ENCODE peak calls at places on chromosomes 1 and 21, in eight cellular contexts. One of them, this sample, is unnamed.

GRCh38 chr21:43270800-43271261 is 102.0 kb downstream of the CRYAA start:
- DNase-seq in GM23338: no peak
- DNase-seq in GM23248: peak
- DNase-seq in A549: no peak
- DNase-seq in AG04450: no peak
- DNase-seq in dorsolateral prefrontal cortex: peak
- DNase-seq in breast epithelium: peak
- DNase-seq in upper lobe of right lung: peak
- DNase-seq in this sample: no peak

GRCh38 chr1:61050541-61051454 is 31.6 kb upstream of the NFIA start:
- DNase-seq in AG04450: no peak
- DNase-seq in A549: no peak
- DNase-seq in GM23248: peak
- DNase-seq in GM23338: peak
- DNase-seq in dorsolateral prefrontal cortex: no peak
- DNase-seq in breast epithelium: no peak
- DNase-seq in upper lobe of right lung: peak
- DNase-seq in this sample: peak

GRCh38 chr1:219292341-219292740 is 118.7 kb downstream of the LYPLAL1 start:
- DNase-seq in AG04450: no peak
- DNase-seq in dorsolateral prefrontal cortex: no peak
- DNase-seq in GM23338: no peak
- DNase-seq in upper lobe of right lung: no peak
- DNase-seq in breast epithelium: no peak
- DNase-seq in A549: no peak
- DNase-seq in GM23248: no peak
- DNase-seq in this sample: no peak

GRCh38 chr1:97489834-97490233 is 431.0 kb downstream of the DPYD start:
- DNase-seq in AG04450: no peak
- DNase-seq in A549: peak
- DNase-seq in GM23338: no peak
- DNase-seq in upper lobe of right lung: no peak
- DNase-seq in dorsolateral prefrontal cortex: no peak
- DNase-seq in GM23248: peak
- DNase-seq in breast epithelium: no peak
- DNase-seq in this sample: no peak

GRCh38 chr1:29698033-29698432 is 461.7 kb downstream of the PTPRU start:
- DNase-seq in dorsolateral prefrontal cortex: no peak
- DNase-seq in AG04450: no peak
- DNase-seq in upper lobe of right lung: peak
- DNase-seq in A549: peak
- DNase-seq in GM23248: peak
- DNase-seq in breast epithelium: no peak
- DNase-seq in GM23338: peak
- DNase-seq in this sample: peak

GRCh38 chr1:42358791-42359190 is 21.8 kb upstream of the RIMKLA start:
- DNase-seq in A549: no peak
- DNase-seq in GM23338: no peak
- DNase-seq in upper lobe of right lung: no peak
- DNase-seq in breast epithelium: no peak
- DNase-seq in GM23248: no peak
- DNase-seq in dorsolateral prefrontal cortex: no peak
- DNase-seq in AG04450: no peak
- DNase-seq in this sample: no peak

GRCh38 chr1:9314101-9314500 is 21.4 kb downstream of the SPSB1 start:
- DNase-seq in GM23248: no peak
- DNase-seq in dorsolateral prefrontal cortex: no peak
- DNase-seq in upper lobe of right lung: no peak
- DNase-seq in GM23338: no peak
- DNase-seq in breast epithelium: no peak
- DNase-seq in AG04450: no peak
- DNase-seq in A549: no peak
- DNase-seq in this sample: no peak

GRCh38 chr1:38047603-38048146 is 1.1 kb upstream of the POU3F1 start:
- DNase-seq in GM23248: peak
- DNase-seq in upper lobe of right lung: no peak
- DNase-seq in dorsolateral prefrontal cortex: no peak
- DNase-seq in A549: no peak
- DNase-seq in breast epithelium: no peak
- DNase-seq in AG04450: no peak
- DNase-seq in GM23338: peak
- DNase-seq in this sample: peak

GRCh38 chr1:95233321-95233736 is 681 bp upstream of the RWDD3 start:
- DNase-seq in AG04450: no peak
- DNase-seq in upper lobe of right lung: no peak
- DNase-seq in dorsolateral prefrontal cortex: no peak
- DNase-seq in breast epithelium: peak
- DNase-seq in GM23338: peak
- DNase-seq in GM23248: peak
- DNase-seq in A549: peak
- DNase-seq in this sample: peak

GRCh38 chr1:2595261-2595811 is 8.8 kb downstream of the PRXL2B start:
- DNase-seq in dorsolateral prefrontal cortex: no peak
- DNase-seq in AG04450: no peak
- DNase-seq in A549: no peak
- DNase-seq in upper lobe of right lung: no peak
- DNase-seq in breast epithelium: no peak
- DNase-seq in GM23338: no peak
- DNase-seq in GM23248: no peak
- DNase-seq in this sample: no peak

GRCh38 chr1:12140676-12141532 is 25.9 kb upstream of the TNFRSF1B start:
- DNase-seq in dorsolateral prefrontal cortex: no peak
- DNase-seq in upper lobe of right lung: no peak
- DNase-seq in A549: no peak
- DNase-seq in GM23338: no peak
- DNase-seq in AG04450: no peak
- DNase-seq in GM23248: no peak
- DNase-seq in breast epithelium: no peak
- DNase-seq in this sample: no peak

GRCh38 chr21:41246808-41247207 is 69.8 kb upstream of the FAM3B start:
- DNase-seq in GM23338: no peak
- DNase-seq in dorsolateral prefrontal cortex: no peak
- DNase-seq in breast epithelium: no peak
- DNase-seq in upper lobe of right lung: no peak
- DNase-seq in AG04450: no peak
- DNase-seq in A549: no peak
- DNase-seq in GM23248: no peak
- DNase-seq in this sample: no peak

GRCh38 chr21:45902292-45902995 is 79.1 kb upstream of the COL6A1 start:
- DNase-seq in upper lobe of right lung: no peak
- DNase-seq in AG04450: no peak
- DNase-seq in breast epithelium: no peak
- DNase-seq in A549: no peak
- DNase-seq in GM23338: no peak
- DNase-seq in GM23248: no peak
- DNase-seq in dorsolateral prefrontal cortex: no peak
- DNase-seq in this sample: no peak

GRCh38 chr1:59926381-59927243 is at the start of gene CYP2J2:
- DNase-seq in breast epithelium: peak
- DNase-seq in AG04450: no peak
- DNase-seq in upper lobe of right lung: peak
- DNase-seq in GM23338: peak
- DNase-seq in GM23248: peak
- DNase-seq in dorsolateral prefrontal cortex: peak
- DNase-seq in A549: peak
- DNase-seq in this sample: peak

GRCh38 chr1:45643341-45643740 is 19.5 kb upstream of the CCDC17 start:
- DNase-seq in AG04450: no peak
- DNase-seq in GM23248: no peak
- DNase-seq in dorsolateral prefrontal cortex: no peak
- DNase-seq in breast epithelium: no peak
- DNase-seq in A549: no peak
- DNase-seq in GM23338: no peak
- DNase-seq in upper lobe of right lung: no peak
- DNase-seq in this sample: no peak

GRCh38 chr1:32763221-32763620 is 53.9 kb downstream of the YARS1 start:
- DNase-seq in A549: no peak
- DNase-seq in breast epithelium: no peak
- DNase-seq in GM23338: no peak
- DNase-seq in GM23248: no peak
- DNase-seq in AG04450: no peak
- DNase-seq in dorsolateral prefrontal cortex: no peak
- DNase-seq in upper lobe of right lung: no peak
- DNase-seq in this sample: no peak

GRCh38 chr1:111535256-111536191 is 32.1 kb upstream of the ADORA3 start:
- DNase-seq in A549: no peak
- DNase-seq in AG04450: no peak
- DNase-seq in GM23248: peak
- DNase-seq in upper lobe of right lung: no peak
- DNase-seq in dorsolateral prefrontal cortex: peak
- DNase-seq in breast epithelium: no peak
- DNase-seq in GM23338: no peak
- DNase-seq in this sample: no peak
- H3K27ac ChIP-seq in A549: no peak
- H3K27ac ChIP-seq in AG04450: no peak
- H3K27ac ChIP-seq in GM23248: no peak
- H3K27ac ChIP-seq in upper lobe of right lung: no peak
- H3K27ac ChIP-seq in dorsolateral prefrontal cortex: peak
- H3K27ac ChIP-seq in breast epithelium: no peak
- H3K27ac ChIP-seq in GM23338: no peak
- H3K27ac ChIP-seq in this sample: no peak

GRCh38 chr1:15028117-15028516 is 125.4 kb upstream of the TMEM51 start:
- DNase-seq in AG04450: peak
- DNase-seq in dorsolateral prefrontal cortex: peak
- DNase-seq in GM23248: peak
- DNase-seq in GM23338: no peak
- DNase-seq in breast epithelium: peak
- DNase-seq in A549: peak
- DNase-seq in upper lobe of right lung: no peak
- DNase-seq in this sample: peak

GRCh38 chr1:15029786-15030185 is 123.8 kb upstream of the TMEM51 start:
- DNase-seq in GM23338: peak
- DNase-seq in dorsolateral prefrontal cortex: no peak
- DNase-seq in GM23248: no peak
- DNase-seq in AG04450: no peak
- DNase-seq in upper lobe of right lung: no peak
- DNase-seq in breast epithelium: no peak
- DNase-seq in A549: no peak
- DNase-seq in this sample: no peak

GRCh38 chr1:15029036-15029435 is 124.5 kb upstream of the TMEM51 start:
- DNase-seq in breast epithelium: no peak
- DNase-seq in GM23248: no peak
- DNase-seq in A549: no peak
- DNase-seq in dorsolateral prefrontal cortex: peak
- DNase-seq in AG04450: no peak
- DNase-seq in upper lobe of right lung: no peak
- DNase-seq in GM23338: no peak
- DNase-seq in this sample: no peak

GRCh38 chr1:15026114-15026483 is 127.4 kb upstream of the TMEM51 start:
- DNase-seq in breast epithelium: no peak
- DNase-seq in A549: no peak
- DNase-seq in GM23248: no peak
- DNase-seq in upper lobe of right lung: no peak
- DNase-seq in GM23338: no peak
- DNase-seq in AG04450: no peak
- DNase-seq in dorsolateral prefrontal cortex: no peak
- DNase-seq in this sample: no peak

DNA sequence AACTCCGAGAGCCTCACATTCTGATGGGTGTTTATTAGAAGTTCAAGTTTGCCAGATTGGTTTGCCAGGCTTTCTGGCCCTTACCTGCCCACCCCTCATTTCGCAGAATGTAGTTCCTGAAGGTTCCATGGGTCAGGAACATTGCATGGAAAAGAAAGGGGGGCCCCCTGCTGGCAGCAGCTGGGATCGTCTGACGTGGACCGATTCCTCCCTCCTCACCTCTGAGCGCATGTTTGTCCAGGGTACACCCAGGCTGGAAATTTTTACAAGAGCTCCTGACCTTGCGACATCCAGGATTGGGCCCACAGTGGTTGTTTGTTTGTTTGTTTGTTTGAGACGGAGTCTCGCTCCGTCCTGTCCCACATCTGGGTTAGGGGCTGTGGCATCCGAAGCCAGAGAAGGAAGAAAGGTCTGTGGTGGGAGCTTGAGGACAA is 126.0 kb upstream of the TMEM51 start:
- DNase-seq in GM23248: peak
- DNase-seq in upper lobe of right lung: peak
- DNase-seq in breast epithelium: peak
- DNase-seq in dorsolateral prefrontal cortex: peak
- DNase-seq in GM23338: peak
- DNase-seq in AG04450: no peak
- DNase-seq in A549: peak
- DNase-seq in this sample: peak
- H3K27ac ChIP-seq in GM23248: peak
- H3K27ac ChIP-seq in upper lobe of right lung: peak
- H3K27ac ChIP-seq in breast epithelium: peak
- H3K27ac ChIP-seq in dorsolateral prefrontal cortex: peak
- H3K27ac ChIP-seq in GM23338: no peak
- H3K27ac ChIP-seq in AG04450: no peak
- H3K27ac ChIP-seq in A549: no peak
- H3K27ac ChIP-seq in this sample: no peak

DNA sequence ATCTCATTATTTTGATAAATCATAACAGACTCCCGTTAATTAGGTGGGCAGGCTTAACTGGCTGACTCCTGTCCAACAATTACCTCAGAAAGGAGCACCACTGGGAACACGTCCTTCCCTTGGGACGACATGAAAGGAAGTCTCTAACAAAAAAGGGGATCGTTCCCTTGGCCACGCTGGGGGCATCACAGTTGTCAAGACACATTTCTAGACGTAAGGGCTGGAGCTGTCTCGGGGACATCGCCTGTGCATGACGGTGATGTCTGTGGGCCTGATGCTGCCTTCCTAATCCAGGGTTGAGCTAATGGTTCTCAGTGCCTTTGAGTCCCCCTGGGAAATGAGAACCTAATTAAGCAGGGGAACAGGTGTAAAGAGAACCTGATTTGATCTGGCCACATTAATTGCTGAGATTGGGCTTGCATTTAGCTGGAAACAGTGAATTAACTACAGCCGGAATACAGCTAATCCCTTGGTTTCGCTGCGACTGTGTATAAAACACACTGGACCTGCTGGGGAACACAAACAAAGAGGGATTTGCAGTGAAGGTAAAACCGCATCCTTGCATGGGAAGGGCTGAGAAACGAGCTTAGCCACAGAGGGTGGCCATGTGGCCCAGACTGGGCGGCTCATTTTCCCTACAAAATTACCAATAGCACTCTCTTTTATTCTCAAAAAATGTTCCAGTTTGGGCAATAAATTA is 111.8 kb downstream of the MRPS6 start:
- DNase-seq in A549: no peak
- DNase-seq in GM23338: no peak
- DNase-seq in breast epithelium: no peak
- DNase-seq in AG04450: no peak
- DNase-seq in dorsolateral prefrontal cortex: no peak
- DNase-seq in GM23248: no peak
- DNase-seq in upper lobe of right lung: no peak
- DNase-seq in this sample: no peak
- H3K27ac ChIP-seq in A549: no peak
- H3K27ac ChIP-seq in GM23338: no peak
- H3K27ac ChIP-seq in breast epithelium: no peak
- H3K27ac ChIP-seq in AG04450: no peak
- H3K27ac ChIP-seq in dorsolateral prefrontal cortex: no peak
- H3K27ac ChIP-seq in GM23248: no peak
- H3K27ac ChIP-seq in upper lobe of right lung: no peak
- H3K27ac ChIP-seq in this sample: no peak

DNA sequence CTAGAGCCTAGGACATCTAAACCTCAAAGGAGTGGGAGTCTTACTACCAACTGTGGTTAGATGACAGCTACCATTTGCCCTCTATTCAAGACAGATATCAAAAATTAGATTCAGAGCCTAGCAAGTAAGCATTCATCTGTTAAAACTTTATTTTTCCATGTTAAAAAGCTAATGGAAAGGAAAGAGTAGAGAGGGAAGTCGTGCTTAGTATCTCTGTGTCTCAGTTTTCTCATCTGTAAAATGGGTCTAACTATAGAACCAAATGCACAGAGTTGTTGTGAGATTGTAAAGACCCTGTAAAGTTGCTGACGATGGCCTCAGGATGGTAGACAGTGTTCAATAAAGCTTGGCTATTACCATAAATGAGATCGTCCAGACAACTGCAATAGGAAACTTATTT is 428.5 kb upstream of the RUNX1 start:
- DNase-seq in breast epithelium: no peak
- DNase-seq in GM23338: no peak
- DNase-seq in GM23248: no peak
- DNase-seq in dorsolateral prefrontal cortex: no peak
- DNase-seq in AG04450: no peak
- DNase-seq in upper lobe of right lung: no peak
- DNase-seq in A549: no peak
- DNase-seq in this sample: no peak
- H3K27ac ChIP-seq in breast epithelium: no peak
- H3K27ac ChIP-seq in GM23338: no peak
- H3K27ac ChIP-seq in GM23248: no peak
- H3K27ac ChIP-seq in dorsolateral prefrontal cortex: peak
- H3K27ac ChIP-seq in AG04450: peak
- H3K27ac ChIP-seq in upper lobe of right lung: peak
- H3K27ac ChIP-seq in A549: no peak
- H3K27ac ChIP-seq in this sample: no peak